ENCODE peak calls at places on chromosome 22, in seven cellular contexts. C is epithelial cell of esophagus, R is HFF-Myc, W is cardiac muscle cell, K is astrocyte of the spinal cord, V is PC-9, E is AG04450. U is an unnamed sample.

GRCh38 chr22:25348391-25348790 is 129.0 kb downstream of the CRYBB2 start:
- DNase-seq in C (no peak), R (no peak), W (no peak), K (no peak), V (no peak), E (no peak), U (no peak)

GRCh38 chr22:35044607-35045390 is 21.2 kb upstream of the ISX start:
- DNase-seq in C (no peak), R (no peak), W (no peak), K (no peak), V (no peak), E (no peak), U (no peak)

GRCh38 chr22:23745780-23746179 is 5.1 kb downstream of the ZNF70 start:
- DNase-seq in C (no peak), R (no peak), W (no peak), K (no peak), V (no peak), E (no peak), U (no peak)

GRCh38 chr22:49077036-49077393 is 750.7 kb downstream of the BRD1 start:
- DNase-seq in C (no peak), R (no peak), W (no peak), K (no peak), V (no peak), E (no peak), U (no peak)

GRCh38 chr22:28064941-28065340 is 145.9 kb upstream of the PITPNB start:
- DNase-seq in C (no peak), R (no peak), W (peak; percentile 46), K (no peak), V (no peak), E (no peak), U (no peak)

GRCh38 chr22:32999039-32999861 is 58.9 kb downstream of the SYN3 start:
- DNase-seq in C (peak; percentile 51), R (no peak), W (no peak), K (no peak), V (no peak), E (no peak), U (no peak)

GRCh38 chr22:27551402-27551801 is 250.2 kb downstream of the MN1 start:
- DNase-seq in C (no peak), R (no peak), W (no peak), K (no peak), V (no peak), E (no peak), U (no peak)

GRCh38 chr22:27697888-27698287 is 103.7 kb downstream of the MN1 start:
- DNase-seq in C (no peak), R (no peak), W (no peak), K (no peak), V (no peak), E (no peak), U (no peak)

GRCh38 chr22:24694971-24695928 is 79.3 kb downstream of the PIWIL3 start:
- DNase-seq in C (no peak), R (no peak), W (no peak), K (no peak), V (no peak), E (no peak), U (no peak)

GRCh38 chr22:31184015-31184414 is 24.0 kb downstream of the RNF185 start:
- DNase-seq in C (no peak), R (no peak), W (no peak), K (no peak), V (no peak), E (no peak), U (no peak)

GRCh38 chr22:31651667-31652066 is 10.3 kb downstream of the PISD start:
- DNase-seq in C (no peak), R (no peak), W (no peak), K (no peak), V (no peak), E (no peak), U (no peak)

GRCh38 chr22:43845981-43846380 is 16.3 kb downstream of the SULT4A1 start:
- DNase-seq in C (no peak), R (no peak), W (no peak), K (no peak), V (no peak), E (no peak), U (no peak)

GRCh38 chr22:31241200-31241599 is 29.1 kb downstream of the LIMK2 start:
- DNase-seq in C (no peak), R (no peak), W (no peak), K (peak; percentile 49), V (peak; percentile 64), E (no peak), U (no peak)

GRCh38 chr22:30023099-30023498 is 57.2 kb upstream of the HORMAD2 start:
- DNase-seq in C (no peak), R (no peak), W (no peak), K (no peak), V (no peak), E (no peak), U (no peak)

GRCh38 chr22:27990879-27991278 is 71.8 kb upstream of the PITPNB start:
- DNase-seq in C (peak; percentile 10), R (no peak), W (peak; percentile 63), K (peak; percentile 42), V (no peak), E (no peak), U (no peak)

GRCh38 chr22:25070870-25071465 is 118.5 kb downstream of the KIAA1671 start:
- DNase-seq in C (no peak), R (no peak), W (peak; percentile 26), K (no peak), V (no peak), E (no peak), U (no peak)

GRCh38 chr22:42179616-42180015 is 49.0 kb upstream of the CYP2D6 start:
- DNase-seq in C (no peak), R (peak; percentile 82), W (peak; percentile 73), K (peak; percentile 80), V (no peak), E (peak; percentile 45), U (peak; percentile 67)

GRCh38 chr22:32572741-32573140 is 98.1 kb downstream of the FBXO7 start:
- DNase-seq in C (no peak), R (no peak), W (no peak), K (no peak), V (no peak), E (no peak), U (no peak)

GRCh38 chr22:23391022-23391421 is 189.1 kb downstream of the IGLL1 start:
- DNase-seq in C (no peak), R (no peak), W (no peak), K (no peak), V (no peak), E (no peak), U (no peak)

GRCh38 chr22:33757443-33758124 is 162.7 kb downstream of the LARGE1 start:
- DNase-seq in C (no peak), R (no peak), W (no peak), K (peak; percentile 18), V (no peak), E (no peak), U (no peak)

GRCh38 chr22:48980409-48980808 is 847.3 kb downstream of the BRD1 start:
- DNase-seq in C (no peak), R (no peak), W (no peak), K (no peak), V (no peak), E (no peak), U (no peak)

GRCh38 chr22:41243361-41243760 is 2.6 kb upstream of the CHADL start:
- DNase-seq in C (peak; percentile 74), R (no peak), W (no peak), K (no peak), V (no peak), E (no peak), U (no peak)

GRCh38 chr22:25362215-25362882 is 142.9 kb downstream of the CRYBB2 start:
- DNase-seq in C (peak; percentile 38), R (no peak), W (peak; percentile 54), K (peak; percentile 38), V (no peak), E (no peak), U (peak; percentile 0)

GRCh38 chr22:16962501-16962900 is 45.5 kb downstream of the GAB4 start:
- DNase-seq in C (no peak), R (no peak), W (no peak), K (no peak), V (no peak), E (no peak), U (no peak)

GRCh38 chr22:19067696-19068348 is 54.4 kb downstream of the DGCR2 start:
- DNase-seq in C (no peak), R (no peak), W (no peak), K (no peak), V (no peak), E (no peak), U (no peak)

GRCh38 chr22:47053865-47054185 is 291.4 kb downstream of the TBC1D22A start:
- DNase-seq in C (peak; percentile 19), R (no peak), W (peak; percentile 75), K (peak; percentile 67), V (no peak), E (peak; percentile 3), U (peak; percentile 34)

GRCh38 chr22:40107756-40108437 is 69.8 kb upstream of the TNRC6B start:
- DNase-seq in C (peak; percentile 55), R (no peak), W (peak; percentile 39), K (peak; percentile 5), V (no peak), E (no peak), U (no peak)
- H3K4me3 ChIP-seq in C (no peak overlapping the region), R (peak overlapping the region; percentile 2), W (no peak overlapping the region), K (no peak overlapping the region), V (no peak overlapping the region), E (peak overlapping the region; percentile 14), U (peak overlapping the region; percentile 11)

DNA sequence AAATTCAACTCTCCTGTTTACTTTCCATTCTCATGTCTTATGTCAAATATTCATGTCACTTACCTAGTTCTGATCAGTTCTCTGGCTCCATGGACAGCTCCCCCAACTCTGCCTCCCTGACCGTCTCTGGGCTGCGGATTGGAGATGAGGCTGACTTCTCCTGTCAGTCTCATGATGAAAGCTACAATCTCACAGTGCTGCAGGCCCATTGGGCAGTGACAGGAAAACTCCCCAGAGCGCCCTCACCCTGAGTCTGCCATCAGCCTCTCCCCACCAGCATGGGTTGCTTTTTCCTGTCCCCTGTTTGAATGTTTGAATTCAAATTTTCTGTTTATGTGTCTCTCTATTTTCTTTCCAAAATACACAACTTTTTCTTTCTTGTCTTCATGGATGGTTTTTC is 63.8 kb upstream of the TOP3B start:
- DNase-seq in C (no peak), R (no peak), W (no peak), K (no peak), V (no peak), E (no peak), U (no peak)
- H3K4me3 ChIP-seq in C (no peak overlapping the region), R (no peak overlapping the region), W (no peak overlapping the region), K (no peak overlapping the region), V (no peak overlapping the region), E (no peak overlapping the region), U (no peak overlapping the region)

DNA sequence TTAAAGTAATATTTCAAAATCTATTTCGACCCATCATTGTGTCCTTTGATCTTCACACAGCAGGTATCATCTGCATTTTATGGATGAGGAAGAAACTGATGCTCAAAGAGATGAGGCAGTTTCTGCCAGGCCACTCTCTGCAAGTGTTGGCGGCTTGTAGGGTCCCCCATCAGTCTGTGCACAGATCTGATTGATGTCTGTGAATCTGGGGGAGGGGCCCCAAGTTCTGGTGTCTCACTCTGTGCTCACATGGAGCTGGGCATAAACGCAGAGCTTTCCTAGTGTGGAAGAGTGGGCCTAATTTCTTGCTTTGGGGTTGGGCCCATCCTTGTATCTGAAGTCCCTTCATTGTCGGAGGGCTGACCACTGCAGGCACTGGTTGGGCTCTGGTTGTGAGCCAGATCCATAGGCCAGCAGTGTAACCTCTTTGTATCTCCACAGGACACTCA is 1.6 kb upstream of the TRMT2A start:
- DNase-seq in C (no peak), R (no peak), W (no peak), K (no peak), V (no peak), E (no peak), U (no peak)
- H3K4me3 ChIP-seq in C (peak overlapping the region; percentile 78), R (peak overlapping the region; percentile 87), W (peak overlapping the region; percentile 85), K (peak overlapping the region; percentile 78), V (peak overlapping the region; percentile 75), E (peak overlapping the region; percentile 82), U (peak overlapping the region; percentile 96)

GRCh38 chr22:45211848-45212247 is 28.8 kb downstream of the KIAA0930 start:
- DNase-seq in C (no peak), R (no peak), W (no peak), K (no peak), V (no peak), E (no peak), U (no peak)
- H3K4me3 ChIP-seq in C (no peak overlapping the region), R (peak overlapping the region; percentile 49), W (no peak overlapping the region), K (peak overlapping the region; percentile 23), V (no peak overlapping the region), E (peak overlapping the region; percentile 54), U (peak overlapping the region; percentile 30)